ENCODE peak calls at places on chromosome 9, in five cellular contexts. Y, F, E, W and X are unnamed samples.

GRCh38 chr9:105696219-105696793 is 2.0 kb downstream of the TMEM38B start:
- DNase-seq in Y (no peak), F (no peak), E (no peak), W (no peak), X (no peak)

GRCh38 chr9:109039539-109039938 is 26.2 kb upstream of the CTNNAL1 start:
- DNase-seq in Y (no peak), F (no peak), E (no peak), W (no peak), X (no peak)

GRCh38 chr9:101758300-101758930 is 20.0 kb upstream of the GRIN3A start:
- DNase-seq in Y (no peak), F (no peak), E (no peak), W (no peak), X (no peak)

GRCh38 chr9:119477197-119477596 is 108.0 kb upstream of the BRINP1 start:
- DNase-seq in Y (no peak), F (no peak), E (no peak), W (no peak), X (no peak)

GRCh38 chr9:101711330-101711941 is 27.0 kb downstream of the GRIN3A start:
- DNase-seq in Y (no peak), F (peak; percentile 4), E (peak; percentile 2), W (no peak), X (no peak)

GRCh38 chr9:12922209-12922914 is 147.5 kb downstream of the LURAP1L start:
- DNase-seq in Y (no peak), F (no peak), E (no peak), W (no peak), X (no peak)

GRCh38 chr9:117616436-117616835 is 87.8 kb upstream of the TLR4 start:
- DNase-seq in Y (no peak), F (no peak), E (no peak), W (no peak), X (no peak)

GRCh38 chr9:69049094-69049493 is 13.5 kb downstream of the FXN start:
- DNase-seq in Y (no peak), F (no peak), E (no peak), W (no peak), X (no peak)

GRCh38 chr9:18632624-18633407 is 158.9 kb downstream of the ADAMTSL1 start:
- DNase-seq in Y (no peak), F (peak; percentile 82), E (peak; percentile 57), W (no peak), X (no peak)

GRCh38 chr9:71253021-71253420 is 131.6 kb upstream of the TRPM3 start:
- DNase-seq in Y (no peak), F (no peak), E (no peak), W (no peak), X (no peak)

GRCh38 chr9:8660383-8660782 is 860.8 kb upstream of the DMAC1 start:
- DNase-seq in Y (no peak), F (no peak), E (no peak), W (peak; percentile 45), X (no peak)

GRCh38 chr9:92807757-92808725 is 43.4 kb upstream of the BICD2 start:
- DNase-seq in Y (no peak), F (no peak), E (peak; percentile 9), W (peak; percentile 11), X (no peak)

GRCh38 chr9:115042781-115043509 is 75.0 kb downstream of the TNC start:
- DNase-seq in Y (no peak), F (no peak), E (no peak), W (no peak), X (no peak)

GRCh38 chr9:34665381-34666250 is 3.2 kb upstream of the CCL27 start:
- DNase-seq in Y (no peak), F (peak; percentile 81), E (peak; percentile 74), W (peak; percentile 96), X (peak; percentile 96)

GRCh38 chr9:116267021-116267420 is 113.4 kb downstream of the PAPPA start:
- DNase-seq in Y (no peak), F (no peak), E (peak; percentile 46), W (no peak), X (no peak)

GRCh38 chr9:86349271-86349670 is 4.9 kb downstream of the TUT7 start:
- DNase-seq in Y (no peak), F (peak; percentile 78), E (no peak), W (no peak), X (no peak)

GRCh38 chr9:38622083-38622674 is 1.8 kb upstream of the ANKRD18A start:
- DNase-seq in Y (no peak), F (peak; percentile 59), E (no peak), W (peak; percentile 30), X (no peak)

GRCh38 chr9:115746496-115746895 is 407.1 kb upstream of the PAPPA start:
- DNase-seq in Y (no peak), F (no peak), E (no peak), W (no peak), X (no peak)

GRCh38 chr9:113568481-113569321 is 105.2 kb downstream of the RGS3 start:
- DNase-seq in Y (no peak), F (no peak), E (peak; percentile 47), W (no peak), X (peak; percentile 71)

GRCh38 chr9:125992557-125992956 is 245.4 kb downstream of the PBX3 start:
- DNase-seq in Y (no peak), F (no peak), E (no peak), W (no peak), X (no peak)

GRCh38 chr9:136052433-136052880 is 42.6 kb downstream of the NACC2 start:
- DNase-seq in Y (no peak), F (peak; percentile 33), E (peak; percentile 70), W (no peak), X (peak; percentile 76)

GRCh38 chr9:84315278-84315877 is 25.2 kb downstream of the SLC28A3 start:
- DNase-seq in Y (no peak), F (peak; percentile 76), E (peak; percentile 39), W (peak; percentile 63), X (no peak)

GRCh38 chr9:115135786-115136185 is 17.8 kb upstream of the TNC start:
- DNase-seq in Y (no peak), F (no peak), E (no peak), W (no peak), X (no peak)

GRCh38 chr9:116279230-116279629 is 125.6 kb downstream of the PAPPA start:
- DNase-seq in Y (no peak), F (no peak), E (peak; percentile 98), W (no peak), X (no peak)

GRCh38 chr9:109520475-109521132 is 22.5 kb upstream of the PTPN3 start:
- DNase-seq in Y (no peak), F (peak; percentile 87), E (peak; percentile 58), W (peak; percentile 71), X (no peak)

GRCh38 chr9:77712533-77713130 is 64.5 kb upstream of the GNA14 start:
- DNase-seq in Y (no peak), F (peak; percentile 67), E (peak; percentile 73), W (no peak), X (no peak)

GRCh38 chr9:91583996-91584395 is 160.4 kb upstream of the NFIL3 start:
- DNase-seq in Y (no peak), F (no peak), E (no peak), W (no peak), X (no peak)

GRCh38 chr9:133458643-133459312 is 1.0 kb upstream of the CACFD1 start:
- DNase-seq in Y (no peak), F (no peak), E (no peak), W (no peak), X (no peak)

GRCh38 chr9:121914604-121915303 is 178.4 kb downstream of the TTLL11 start:
- DNase-seq in Y (no peak), F (no peak), E (no peak), W (no peak), X (no peak)

GRCh38 chr9:129774791-129775149 is 21.9 kb upstream of the PTGES start:
- DNase-seq in Y (no peak), F (no peak), E (no peak), W (no peak), X (no peak)

GRCh38 chr9:129776566-129776937 is 23.7 kb upstream of the PTGES start:
- DNase-seq in Y (no peak), F (no peak), E (no peak), W (no peak), X (no peak)

GRCh38 chr9:129776938-129777768 is 24.3 kb upstream of the PTGES start:
- DNase-seq in Y (no peak), F (peak; percentile 93), E (peak; percentile 98), W (peak; percentile 84), X (peak; percentile 97)

GRCh38 chr9:129773262-129774048 is 20.6 kb upstream of the PTGES start:
- DNase-seq in Y (no peak), F (peak; percentile 87), E (no peak), W (peak; percentile 24), X (no peak)

DNA sequence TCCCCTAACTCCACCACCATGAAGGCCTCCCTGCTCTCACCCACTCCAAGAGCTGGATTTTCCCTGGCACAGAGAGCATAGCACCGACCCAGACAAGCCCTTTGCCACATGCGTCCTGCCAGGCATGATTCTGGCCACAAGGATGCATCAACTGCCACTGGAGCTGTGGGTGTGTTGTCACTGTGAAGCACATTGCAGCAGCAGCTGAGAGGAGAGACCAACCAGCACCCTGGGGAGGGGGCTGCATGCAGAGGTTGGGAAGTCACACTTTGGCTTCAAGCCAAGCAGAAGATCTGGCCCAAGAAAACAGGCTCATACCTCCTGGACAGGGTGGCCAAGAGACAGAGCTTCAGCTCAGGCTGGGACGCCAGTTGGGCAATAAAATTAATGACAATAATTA is 22.6 kb upstream of the PTGES start:
- DNase-seq in Y (no peak), F (no peak), E (no peak), W (no peak), X (no peak)
- H3K27ac ChIP-seq in Y (no peak overlapping the region), F (peak overlapping the region; percentile 3), E (no peak overlapping the region), W (no peak overlapping the region), X (no peak overlapping the region)

GRCh38 chr9:546797-547223 is 294.7 kb upstream of the DMRT1 start:
- DNase-seq in Y (no peak), F (no peak), E (no peak), W (no peak), X (no peak)

GRCh38 chr9:545480-545879 is 296.0 kb upstream of the DMRT1 start:
- DNase-seq in Y (no peak), F (no peak), E (no peak), W (no peak), X (peak; percentile 85)

GRCh38 chr9:546235-546634 is 295.3 kb upstream of the DMRT1 start:
- DNase-seq in Y (no peak), F (no peak), E (no peak), W (no peak), X (no peak)

GRCh38 chr9:549425-549997 is 292.0 kb upstream of the DMRT1 start:
- DNase-seq in Y (no peak), F (no peak), E (no peak), W (no peak), X (no peak)

GRCh38 chr9:547309-547708 is 294.2 kb upstream of the DMRT1 start:
- DNase-seq in Y (no peak), F (no peak), E (no peak), W (no peak), X (no peak)
- H3K27ac ChIP-seq in Y (peak overlapping the region; percentile 12), F (no peak overlapping the region), E (no peak overlapping the region), W (no peak overlapping the region), X (peak overlapping the region; percentile 6)

DNA sequence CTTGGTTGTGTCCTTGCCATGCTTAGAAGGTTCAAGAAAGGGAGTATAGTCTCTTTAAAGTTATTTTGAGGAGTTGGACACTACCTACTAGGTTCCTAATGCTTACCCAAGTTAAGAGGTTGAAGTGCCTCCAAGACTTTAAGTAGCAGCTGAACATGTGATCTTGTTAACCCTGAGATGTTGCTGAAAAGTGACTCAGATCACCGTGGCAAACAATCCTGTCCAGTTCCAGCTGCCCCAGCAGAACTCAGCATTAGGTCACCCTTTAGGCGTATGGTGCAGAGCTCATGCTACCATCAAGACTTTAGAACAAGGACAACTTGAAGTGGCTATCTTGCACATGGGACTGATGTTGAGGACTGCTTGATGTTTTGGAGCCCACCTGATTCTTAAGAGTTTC is 22.5 kb downstream of the ZNF462 start:
- DNase-seq in Y (no peak), F (peak; percentile 70), E (no peak), W (no peak), X (no peak)
- H3K27ac ChIP-seq in Y (peak overlapping the region; percentile 50), F (peak overlapping the region; percentile 50), E (peak overlapping the region; percentile 20), W (no peak overlapping the region), X (no peak overlapping the region)

GRCh38 chr9:131670247-131670681 is 69.6 kb downstream of the RAPGEF1 start:
- DNase-seq in Y (no peak), F (no peak), E (no peak), W (peak; percentile 67), X (no peak)
- H3K27ac ChIP-seq in Y (peak overlapping the region; percentile 96), F (no peak overlapping the region), E (no peak overlapping the region), W (peak overlapping the region; percentile 73), X (peak overlapping the region; percentile 93)